ENCODE peak calls at places on chromosomes 11 and 22, in five cellular contexts. A is GM12878, F is SK-N-SH, D is H1, V is K562. E is an unnamed sample.

GRCh38 chr11:1049071-1049405 is 12.5 kb upstream of the MUC6 start:
- DNase-seq in A (no peak), F (no peak), D (no peak), V (no peak), E (no peak)

GRCh38 chr11:35035894-35036408 is 103.0 kb upstream of the CD44 start:
- DNase-seq in A (peak; percentile 85), F (no peak), D (no peak), V (no peak), E (no peak)

GRCh38 chr11:14519692-14520085 is 497 bp downstream of the PSMA1 start:
- DNase-seq in A (peak; percentile 9), F (no peak), D (no peak), V (no peak), E (no peak)

GRCh38 chr11:124581817-124582216 is 12.0 kb downstream of the OR8A1 start:
- DNase-seq in A (no peak), F (no peak), D (no peak), V (no peak), E (no peak)

GRCh38 chr22:35629406-35630234 is 12.5 kb upstream of the MB start:
- DNase-seq in A (peak; percentile 61), F (no peak), D (no peak), V (peak; percentile 31), E (peak; percentile 31)

GRCh38 chr11:14304601-14305000 is 54.4 kb downstream of the RRAS2 start:
- DNase-seq in A (no peak), F (no peak), D (no peak), V (no peak), E (no peak)

GRCh38 chr22:36237462-36238347 is 1.6 kb downstream of the APOL2 start:
- DNase-seq in A (no peak), F (no peak), D (no peak), V (no peak), E (no peak)

GRCh38 chr11:12889243-12889642 is 119.9 kb upstream of the RASSF10 start:
- DNase-seq in A (no peak), F (no peak), D (no peak), V (no peak), E (no peak)

GRCh38 chr22:39746600-39747262 is 146.8 kb downstream of the ENTHD1 start:
- DNase-seq in A (no peak), F (no peak), D (no peak), V (no peak), E (no peak)

GRCh38 chr22:30823015-30823370 is 128.3 kb downstream of the OSBP2 start:
- DNase-seq in A (no peak), F (peak; percentile 74), D (no peak), V (peak; percentile 25), E (no peak)

GRCh38 chr11:69006816-69007215 is 6.2 kb downstream of the MRGPRF start:
- DNase-seq in A (no peak), F (no peak), D (no peak), V (no peak), E (no peak)

GRCh38 chr22:48886604-48887393 is 940.9 kb downstream of the BRD1 start:
- DNase-seq in A (no peak), F (no peak), D (no peak), V (no peak), E (no peak)

GRCh38 chr11:62880803-62881578 is at the start of gene SLC3A2:
- DNase-seq in A (peak; percentile 47), F (peak; percentile 89), D (peak; percentile 88), V (peak; percentile 84), E (peak; percentile 78)

GRCh38 chr11:86888164-86888977 is 66.8 kb downstream of the FZD4 start:
- DNase-seq in A (no peak), F (no peak), D (no peak), V (no peak), E (no peak)

GRCh38 chr11:47992959-47993820 is 12.8 kb downstream of the PTPRJ start:
- DNase-seq in A (no peak), F (no peak), D (no peak), V (peak; percentile 66), E (no peak)

GRCh38 chr11:8100151-8100550 is 19.1 kb downstream of the TUB start:
- DNase-seq in A (no peak), F (no peak), D (no peak), V (no peak), E (no peak)

GRCh38 chr11:46390331-46391171 is 1.0 kb downstream of the CHRM4 start:
- DNase-seq in A (no peak), F (peak; percentile 56), D (peak; percentile 77), V (no peak), E (no peak)

GRCh38 chr11:47918882-47919495 is 61.4 kb upstream of the PTPRJ start:
- DNase-seq in A (no peak), F (no peak), D (no peak), V (no peak), E (no peak)

GRCh38 chr11:73141309-73142127 is 600 bp downstream of the FCHSD2 start:
- DNase-seq in A (no peak), F (peak; percentile 62), D (peak; percentile 84), V (peak; percentile 34), E (no peak)

GRCh38 chr22:37172266-37173245 is 15.5 kb downstream of the C1QTNF6 start:
- DNase-seq in A (no peak), F (peak; percentile 6), D (no peak), V (no peak), E (no peak)

GRCh38 chr11:133978816-133979215 is 22.0 kb upstream of the IGSF9B start:
- DNase-seq in A (no peak), F (no peak), D (no peak), V (no peak), E (no peak)

GRCh38 chr11:113048820-113049555 is 87.8 kb downstream of the NCAM1 start:
- DNase-seq in A (no peak), F (no peak), D (no peak), V (no peak), E (no peak)

GRCh38 chr11:69962152-69962551 is 116.0 kb upstream of the ANO1 start:
- DNase-seq in A (no peak), F (no peak), D (no peak), V (peak; percentile 79), E (no peak)

GRCh38 chr22:16789860-16790493 is 35.2 kb downstream of the XKR3 start:
- DNase-seq in A (no peak), F (no peak), D (no peak), V (no peak), E (no peak)

GRCh38 chr11:69115586-69116560 is 39.9 kb upstream of the SMIM38 start:
- DNase-seq in A (no peak), F (no peak), D (no peak), V (peak; percentile 36), E (no peak)

GRCh38 chr11:73236205-73236765 is 18.2 kb downstream of the P2RY2 start:
- DNase-seq in A (no peak), F (no peak), D (no peak), V (no peak), E (no peak)

GRCh38 chr22:39527481-39527961 is 5.0 kb downstream of the RPS19BP1 start:
- DNase-seq in A (no peak), F (no peak), D (no peak), V (no peak), E (no peak)

GRCh38 chr11:56394381-56394780 is 18.1 kb upstream of the OR5AL1 start:
- DNase-seq in A (no peak), F (no peak), D (no peak), V (no peak), E (no peak)

GRCh38 chr22:45418770-45419138 is 5.3 kb downstream of the RIBC2 start:
- DNase-seq in A (no peak), F (no peak), D (no peak), V (no peak), E (no peak)

GRCh38 chr22:28019360-28019759 is 100.3 kb upstream of the PITPNB start:
- DNase-seq in A (no peak), F (no peak), D (no peak), V (no peak), E (no peak)

GRCh38 chr22:40567626-40568328 is 68.7 kb downstream of the MRTFA start:
- DNase-seq in A (no peak), F (no peak), D (no peak), V (no peak), E (no peak)

GRCh38 chr11:59802639-59803176 is 7.9 kb downstream of the MRPL16 start:
- DNase-seq in A (no peak), F (peak; percentile 42), D (no peak), V (peak; percentile 53), E (no peak)

GRCh38 chr11:3840870-3841425 is at the start of gene RHOG:
- DNase-seq in A (no peak), F (peak; percentile 97), D (peak; percentile 89), V (peak; percentile 92), E (peak; percentile 84)

DNA sequence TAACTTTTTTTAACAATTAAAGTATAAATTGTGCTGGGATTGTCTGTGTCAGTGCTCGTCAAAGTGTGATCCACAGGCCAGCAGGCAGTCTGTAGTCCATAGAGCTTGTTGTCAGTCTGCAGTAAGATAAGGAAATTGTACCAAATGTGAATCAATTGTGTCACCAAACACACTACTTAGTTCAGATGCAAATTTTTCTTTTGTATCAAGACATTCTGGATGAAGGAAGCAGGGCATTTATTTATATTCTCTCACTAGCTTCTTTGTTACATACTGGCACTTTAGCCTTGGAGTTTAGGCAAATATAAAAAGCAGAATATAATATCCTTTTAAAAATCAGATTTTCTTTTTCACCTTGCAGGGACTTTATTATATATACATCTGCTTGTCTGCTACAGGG is 121.0 kb downstream of the WNT11 start:
- DNase-seq in A (no peak), F (no peak), D (no peak), V (no peak), E (no peak)
- TF ChIP-seq TAF1 in A (no peak), F (no peak), D (no peak), V (no peak), E (no peak)

GRCh38 chr11:61507012-61507768 is 1.4 kb upstream of the LRRC10B start:
- DNase-seq in A (no peak), F (no peak), D (no peak), V (no peak), E (no peak)

GRCh38 chr11:61509058-61510029 is 795 bp downstream of the LRRC10B start:
- DNase-seq in A (no peak), F (peak; percentile 92), D (peak; percentile 84), V (peak; percentile 81), E (peak; percentile 95)

GRCh38 chr11:61505640-61506155 is 2.9 kb upstream of the LRRC10B start:
- DNase-seq in A (no peak), F (no peak), D (no peak), V (no peak), E (no peak)

GRCh38 chr11:61510178-61510979 is 1.8 kb downstream of the LRRC10B start:
- DNase-seq in A (no peak), F (no peak), D (no peak), V (no peak), E (no peak)

GRCh38 chr11:61507962-61508824 is at the start of gene LRRC10B:
- DNase-seq in A (no peak), F (peak; percentile 93), D (peak; percentile 89), V (peak; percentile 80), E (peak; percentile 61)
- TF ChIP-seq TAF1 in A (no peak), F (no peak), D (peak; percentile 13), V (no peak), E (no peak)

GRCh38 chr11:128158860-128159259 is 428.5 kb downstream of the ETS1 start:
- DNase-seq in A (no peak), F (no peak), D (no peak), V (no peak), E (no peak)
- TF ChIP-seq TAF1 in A (no peak), F (no peak), D (no peak), V (no peak), E (no peak)

GRCh38 chr22:22591348-22592299 is 32.6 kb upstream of the PRAME start:
- DNase-seq in A (no peak), F (no peak), D (no peak), V (peak; percentile 74), E (no peak)
- TF ChIP-seq TAF1 in A (no peak), F (no peak), D (no peak), V (no peak), E (no peak)

GRCh38 chr11:9251306-9251705 is 13.8 kb downstream of the DENND5A start:
- DNase-seq in A (no peak), F (peak; percentile 43), D (no peak), V (no peak), E (no peak)
- TF ChIP-seq TAF1 in A (no peak), F (no peak), D (no peak), V (no peak), E (no peak)

E was measured in GM12891.